ENCODE peak calls at places on chromosomes 12 and 14, in seven cellular contexts. U is body of pancreas; J is right cardiac atrium; C is esophagus squamous epithelium; Y is transverse colon; K is CD8-positive, alpha-beta memory T cell; R is left ventricle myocardium inferior. A is an unnamed sample.

GRCh38 chr12:91577586-91578539 is 395.2 kb upstream of the DCN start:
- DNase-seq in U (no peak), J (no peak), C (no peak), Y (no peak), K (peak), R (no peak), A (peak)

GRCh38 chr14:45156067-45156466 is 20.3 kb downstream of the FANCM start:
- DNase-seq in U (no peak), J (no peak), C (no peak), Y (no peak), K (no peak), R (no peak), A (no peak)

GRCh38 chr12:12726543-12727093 is 9.4 kb downstream of the CDKN1B start:
- DNase-seq in U (no peak), J (no peak), C (no peak), Y (no peak), K (no peak), R (no peak), A (no peak)

GRCh38 chr12:93946542-93947150 is 201.7 kb upstream of the PLXNC1 start:
- DNase-seq in U (no peak), J (no peak), C (no peak), Y (no peak), K (no peak), R (no peak), A (no peak)

GRCh38 chr14:30525833-30526232 is 33.1 kb upstream of the G2E3 start:
- DNase-seq in U (no peak), J (no peak), C (no peak), Y (no peak), K (no peak), R (no peak), A (no peak)

GRCh38 chr14:72643317-72643801 is 250.5 kb downstream of the DPF3 start:
- DNase-seq in U (no peak), J (peak), C (no peak), Y (no peak), K (no peak), R (peak), A (no peak)

GRCh38 chr12:99975321-99975720 is 9.4 kb downstream of the ANKS1B start:
- DNase-seq in U (no peak), J (no peak), C (no peak), Y (no peak), K (no peak), R (no peak), A (no peak)

GRCh38 chr12:65022960-65023359 is 98.1 kb downstream of the WIF1 start:
- DNase-seq in U (no peak), J (no peak), C (no peak), Y (no peak), K (no peak), R (no peak), A (no peak)

GRCh38 chr12:52501490-52501889 is 8.4 kb upstream of the KRT6A start:
- DNase-seq in U (no peak), J (no peak), C (no peak), Y (no peak), K (no peak), R (no peak), A (no peak)

GRCh38 chr12:106081606-106082005 is 57.1 kb downstream of the NUAK1 start:
- DNase-seq in U (no peak), J (no peak), C (no peak), Y (no peak), K (no peak), R (no peak), A (no peak)

GRCh38 chr12:10293570-10294227 is 14.0 kb upstream of the KLRD1 start:
- DNase-seq in U (no peak), J (no peak), C (no peak), Y (no peak), K (peak), R (no peak), A (peak)

GRCh38 chr12:82415402-82415801 is 57.1 kb downstream of the METTL25 start:
- DNase-seq in U (no peak), J (no peak), C (no peak), Y (no peak), K (no peak), R (no peak), A (no peak)

GRCh38 chr12:118206107-118206412 is 70.1 kb downstream of the PEBP1 start:
- DNase-seq in U (no peak), J (no peak), C (no peak), Y (no peak), K (no peak), R (no peak), A (no peak)

GRCh38 chr12:78403136-78403535 is 461.4 kb upstream of the SYT1 start:
- DNase-seq in U (no peak), J (no peak), C (no peak), Y (no peak), K (no peak), R (no peak), A (no peak)

GRCh38 chr12:54262403-54262925 is 17.5 kb downstream of the CBX5 start:
- DNase-seq in U (no peak), J (no peak), C (no peak), Y (no peak), K (no peak), R (no peak), A (no peak)

GRCh38 chr14:54275997-54276396 is 120.8 kb upstream of the CDKN3 start:
- DNase-seq in U (no peak), J (no peak), C (no peak), Y (no peak), K (no peak), R (no peak), A (no peak)

GRCh38 chr14:83171761-83172160 is 1638.1 kb upstream of the SEL1L start:
- DNase-seq in U (no peak), J (no peak), C (no peak), Y (no peak), K (no peak), R (no peak), A (no peak)

GRCh38 chr12:38664661-38665269 is 240.6 kb downstream of the CPNE8 start:
- DNase-seq in U (no peak), J (no peak), C (no peak), Y (peak), K (no peak), R (no peak), A (no peak)

GRCh38 chr14:65879218-65880009 is 466.9 kb downstream of the FUT8 start:
- DNase-seq in U (no peak), J (no peak), C (no peak), Y (no peak), K (no peak), R (no peak), A (no peak)

GRCh38 chr12:49332891-49333371 is 4.1 kb downstream of the C1QL4 start:
- DNase-seq in U (no peak), J (no peak), C (no peak), Y (no peak), K (no peak), R (no peak), A (no peak)

GRCh38 chr12:122124370-122124769 is 45.8 kb downstream of the MLXIP start:
- DNase-seq in U (no peak), J (no peak), C (no peak), Y (no peak), K (no peak), R (no peak), A (no peak)

GRCh38 chr12:22271036-22271435 is 63.5 kb downstream of the ST8SIA1 start:
- DNase-seq in U (no peak), J (no peak), C (no peak), Y (no peak), K (no peak), R (no peak), A (no peak)

GRCh38 chr12:131994589-131994988 is 44.8 kb downstream of the EP400 start:
- DNase-seq in U (no peak), J (no peak), C (no peak), Y (no peak), K (no peak), R (no peak), A (no peak)

GRCh38 chr14:34628681-34629135 is 1.2 kb downstream of the SNX6 start:
- DNase-seq in U (no peak), J (no peak), C (no peak), Y (peak), K (peak), R (peak), A (peak)

GRCh38 chr12:64716373-64716772 is 42.8 kb downstream of the GNS start:
- DNase-seq in U (no peak), J (no peak), C (no peak), Y (no peak), K (no peak), R (no peak), A (no peak)

GRCh38 chr12:14920475-14921126 is 17.7 kb downstream of the ERP27 start:
- DNase-seq in U (no peak), J (no peak), C (no peak), Y (no peak), K (no peak), R (no peak), A (no peak)

GRCh38 chr14:85516239-85517112 is 13.5 kb upstream of the FLRT2 start:
- DNase-seq in U (no peak), J (no peak), C (no peak), Y (no peak), K (no peak), R (no peak), A (no peak)

GRCh38 chr12:96751626-96752025 is 155.4 kb upstream of the NEDD1 start:
- DNase-seq in U (no peak), J (no peak), C (no peak), Y (no peak), K (no peak), R (no peak), A (no peak)

GRCh38 chr12:89162704-89163261 is 189.5 kb downstream of the DUSP6 start:
- DNase-seq in U (peak), J (peak), C (peak), Y (peak), K (no peak), R (peak), A (no peak)

GRCh38 chr14:67987596-67987995 is 168.0 kb downstream of the RAD51B start:
- DNase-seq in U (no peak), J (no peak), C (no peak), Y (no peak), K (no peak), R (no peak), A (no peak)
- H3K4me3 ChIP-seq in U (no peak), J (no peak), C (no peak), Y (no peak), K (no peak), R (no peak), A (no peak)

GRCh38 chr14:93329965-93330608 is 2.7 kb downstream of the BTBD7 start:
- DNase-seq in U (no peak), J (no peak), C (no peak), Y (no peak), K (no peak), R (no peak), A (no peak)
- H3K4me3 ChIP-seq in U (no peak), J (no peak), C (no peak), Y (no peak), K (no peak), R (no peak), A (no peak)

GRCh38 chr12:69527506-69528272 is 57.5 kb downstream of the FRS2 start:
- DNase-seq in U (no peak), J (no peak), C (no peak), Y (no peak), K (no peak), R (no peak), A (no peak)
- H3K4me3 ChIP-seq in U (no peak), J (no peak), C (no peak), Y (no peak), K (no peak), R (no peak), A (no peak)

DNA sequence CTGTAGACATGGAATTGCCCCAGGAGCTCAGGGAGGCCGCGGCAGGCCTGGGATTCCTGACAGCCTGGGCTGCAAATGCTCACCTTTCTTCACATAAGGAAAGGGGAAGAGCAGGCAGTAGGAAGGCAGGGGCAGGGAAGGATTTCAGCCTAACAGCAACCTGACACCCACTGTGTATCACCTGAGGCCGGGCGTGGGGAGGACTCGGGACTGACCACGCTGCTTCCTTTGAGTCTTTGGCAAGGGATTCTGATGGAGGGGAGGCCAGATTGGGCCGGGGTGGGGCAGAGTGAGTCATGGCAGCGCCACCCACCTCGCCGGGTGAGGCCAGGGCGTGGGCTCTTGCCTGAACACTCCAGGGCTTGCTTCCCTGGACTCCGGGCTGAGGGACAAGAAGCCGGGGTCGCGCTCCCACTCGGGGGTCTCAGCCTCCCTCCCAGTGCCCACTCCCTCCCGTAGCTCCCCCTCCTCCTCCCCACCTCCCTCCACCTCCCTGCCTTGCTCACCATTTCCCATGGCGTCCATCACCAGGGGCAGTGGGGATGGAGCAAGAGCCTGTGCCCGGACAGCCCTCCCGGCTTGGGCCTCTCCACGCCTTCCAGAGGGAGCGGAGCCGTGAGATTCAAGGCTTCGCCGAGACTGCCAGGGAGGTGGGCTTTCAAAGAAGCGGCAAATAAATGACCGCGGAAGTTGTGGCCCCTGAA is 247.9 kb upstream of the RTL1 start:
- DNase-seq in U (no peak), J (no peak), C (no peak), Y (no peak), K (no peak), R (no peak), A (no peak)
- H3K4me3 ChIP-seq in U (no peak), J (no peak), C (no peak), Y (no peak), K (no peak), R (no peak), A (no peak)

GRCh38 chr12:58640314-58640713 is 280.0 kb downstream of the LRIG3 start:
- DNase-seq in U (no peak), J (no peak), C (no peak), Y (no peak), K (no peak), R (no peak), A (no peak)
- H3K4me3 ChIP-seq in U (no peak), J (no peak), C (no peak), Y (no peak), K (no peak), R (no peak), A (no peak)

GRCh38 chr12:114879354-114879753 is 195.4 kb upstream of the TBX3 start:
- DNase-seq in U (no peak), J (no peak), C (no peak), Y (no peak), K (no peak), R (no peak), A (no peak)
- H3K4me3 ChIP-seq in U (no peak), J (no peak), C (no peak), Y (no peak), K (no peak), R (no peak), A (no peak)

GRCh38 chr14:24307575-24308341 is at the start of gene CIDEB:
- DNase-seq in U (peak), J (peak), C (no peak), Y (peak), K (peak), R (peak), A (peak)
- H3K4me3 ChIP-seq in U (no peak), J (no peak), C (no peak), Y (no peak), K (no peak), R (no peak), A (no peak)

DNA sequence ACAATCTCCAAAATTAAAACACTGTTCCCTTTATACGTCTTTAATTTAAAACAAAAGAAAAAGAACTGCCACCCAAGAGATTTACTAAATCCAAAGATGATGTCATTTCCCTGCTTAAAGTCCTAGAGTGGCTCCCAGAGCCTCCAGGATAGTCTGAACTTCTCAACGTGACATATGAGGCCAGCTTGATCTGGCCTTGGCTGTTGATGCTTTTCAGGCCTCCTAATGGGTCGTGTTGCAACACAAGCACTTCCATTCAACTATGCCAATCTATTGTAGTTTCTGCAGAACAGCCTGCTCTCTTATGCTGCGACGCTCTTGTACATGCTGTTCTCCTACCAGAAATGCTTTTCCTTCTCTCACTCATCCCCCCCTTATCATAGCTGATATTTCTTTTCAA is 35.7 kb downstream of the LGR5 start:
- DNase-seq in U (no peak), J (peak), C (no peak), Y (no peak), K (no peak), R (peak), A (no peak)
- H3K4me3 ChIP-seq in U (no peak), J (no peak), C (no peak), Y (no peak), K (no peak), R (no peak), A (no peak)

GRCh38 chr12:76532520-76532919 is 27.1 kb downstream of the OSBPL8 start:
- DNase-seq in U (no peak), J (no peak), C (no peak), Y (no peak), K (no peak), R (no peak), A (no peak)

GRCh38 chr12:76530531-76530930 is 29.0 kb downstream of the OSBPL8 start:
- DNase-seq in U (no peak), J (no peak), C (no peak), Y (no peak), K (no peak), R (no peak), A (no peak)

GRCh38 chr12:76533331-76533730 is 26.2 kb downstream of the OSBPL8 start:
- DNase-seq in U (no peak), J (no peak), C (no peak), Y (no peak), K (no peak), R (no peak), A (no peak)

GRCh38 chr12:76531056-76531455 is 28.5 kb downstream of the OSBPL8 start:
- DNase-seq in U (no peak), J (no peak), C (no peak), Y (no peak), K (no peak), R (no peak), A (no peak)

DNA sequence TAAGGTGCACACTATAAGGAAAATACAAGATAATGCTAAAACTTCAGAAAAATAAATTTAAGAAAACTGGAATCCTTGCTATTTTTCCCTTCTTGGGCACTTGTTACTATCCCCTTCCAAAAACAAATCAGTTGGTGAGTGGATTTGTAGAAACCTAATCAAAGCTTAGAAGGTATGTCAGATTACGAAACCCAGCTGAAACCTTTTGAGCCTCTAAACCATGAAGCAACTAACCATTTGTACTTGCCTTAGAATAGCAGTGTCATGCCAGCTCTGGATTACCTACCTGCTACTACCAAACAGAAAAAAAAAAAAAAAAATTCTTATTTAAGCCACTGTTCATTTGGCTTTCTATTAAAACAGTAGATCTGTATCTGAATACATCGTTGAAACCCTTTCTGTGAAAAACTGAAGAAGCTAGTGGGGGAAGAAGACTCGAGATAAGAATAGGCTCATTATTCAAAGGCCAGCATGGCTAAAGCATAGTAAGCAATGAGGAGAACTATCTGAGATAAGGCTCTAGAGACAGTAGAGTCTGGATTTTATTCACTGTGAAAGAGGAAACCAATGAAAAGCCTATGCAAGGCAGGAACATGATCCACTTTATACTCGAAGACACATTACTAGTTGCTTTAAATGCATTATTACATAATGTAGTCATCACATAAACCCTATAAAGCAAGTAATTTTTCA is 30.2 kb downstream of the OSBPL8 start:
- DNase-seq in U (no peak), J (no peak), C (no peak), Y (no peak), K (no peak), R (no peak), A (no peak)
- H3K4me3 ChIP-seq in U (no peak), J (no peak), C (no peak), Y (no peak), K (no peak), R (no peak), A (no peak)